ENCODE peak calls at places on chromosomes 1 and 21, in four cellular contexts. One of them, this sample, is unnamed.

GRCh38 chr21:16913010-16913409 is 599.8 kb upstream of the CXADR start:
- DNase-seq in uterus: no peak
- DNase-seq in A549: peak
- DNase-seq in adrenal gland: no peak
- DNase-seq in this sample: no peak

GRCh38 chr1:54952950-54953718 is 27.3 kb upstream of the TMEM61 start:
- DNase-seq in uterus: no peak
- DNase-seq in A549: peak
- DNase-seq in adrenal gland: peak
- DNase-seq in this sample: no peak

GRCh38 chr1:224502459-224503160 is 68.0 kb upstream of the WDR26 start:
- DNase-seq in uterus: no peak
- DNase-seq in A549: no peak
- DNase-seq in adrenal gland: no peak
- DNase-seq in this sample: peak

GRCh38 chr1:172609528-172609927 is 49.4 kb upstream of the FASLG start:
- DNase-seq in uterus: no peak
- DNase-seq in A549: peak
- DNase-seq in adrenal gland: no peak
- DNase-seq in this sample: no peak

GRCh38 chr1:32337855-32338636 is 2.0 kb upstream of the MARCKSL1 start:
- DNase-seq in uterus: no peak
- DNase-seq in A549: no peak
- DNase-seq in adrenal gland: no peak
- DNase-seq in this sample: no peak

GRCh38 chr21:39156024-39156423 is 27.2 kb downstream of the PSMG1 start:
- DNase-seq in uterus: no peak
- DNase-seq in A549: no peak
- DNase-seq in adrenal gland: no peak
- DNase-seq in this sample: no peak

GRCh38 chr1:186838380-186839076 is 9.8 kb downstream of the PLA2G4A start:
- DNase-seq in uterus: no peak
- DNase-seq in A549: no peak
- DNase-seq in adrenal gland: no peak
- DNase-seq in this sample: no peak

GRCh38 chr1:29349871-29350491 is 113.7 kb downstream of the PTPRU start:
- DNase-seq in uterus: no peak
- DNase-seq in A549: peak
- DNase-seq in adrenal gland: no peak
- DNase-seq in this sample: peak

GRCh38 chr21:45613396-45613795 is 30.1 kb upstream of the PCBP3 start:
- DNase-seq in uterus: no peak
- DNase-seq in A549: no peak
- DNase-seq in adrenal gland: no peak
- DNase-seq in this sample: no peak

GRCh38 chr1:12433323-12434053 is 184.5 kb downstream of the DHRS3 start:
- DNase-seq in uterus: peak
- DNase-seq in A549: peak
- DNase-seq in adrenal gland: peak
- DNase-seq in this sample: peak

GRCh38 chr1:156342556-156342955 is 4.2 kb downstream of the TSACC start:
- DNase-seq in uterus: no peak
- DNase-seq in A549: no peak
- DNase-seq in adrenal gland: no peak
- DNase-seq in this sample: no peak

GRCh38 chr1:196481616-196482015 is 126.6 kb downstream of the KCNT2 start:
- DNase-seq in uterus: no peak
- DNase-seq in A549: no peak
- DNase-seq in adrenal gland: no peak
- DNase-seq in this sample: no peak

DNA sequence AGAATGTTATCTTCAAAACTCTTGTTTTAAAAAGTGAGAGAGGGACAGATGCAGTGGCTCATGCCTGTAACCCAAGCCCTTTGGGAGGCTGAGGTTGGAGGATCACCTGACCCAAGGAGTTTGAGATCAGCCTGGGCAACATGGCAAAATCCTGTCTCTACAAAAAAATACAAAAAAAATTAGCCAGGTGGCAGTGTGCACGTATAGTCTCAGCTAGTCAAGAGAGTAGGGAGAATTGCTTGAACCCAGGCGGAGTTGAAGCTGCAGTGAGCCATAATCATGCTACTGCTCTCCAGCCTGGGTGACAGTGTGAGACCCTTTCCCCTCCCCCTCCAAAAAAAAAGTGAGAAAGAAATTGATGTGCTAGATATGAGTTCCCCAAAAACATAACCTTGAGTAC is 131.0 kb downstream of the KCNT2 start:
- DNase-seq in uterus: no peak
- DNase-seq in A549: no peak
- DNase-seq in adrenal gland: no peak
- DNase-seq in this sample: no peak
- TF ChIP-seq POLR2A in uterus: no peak
- TF ChIP-seq POLR2A in A549: no peak
- TF ChIP-seq POLR2A in adrenal gland: no peak
- TF ChIP-seq POLR2A in this sample: no peak

DNA sequence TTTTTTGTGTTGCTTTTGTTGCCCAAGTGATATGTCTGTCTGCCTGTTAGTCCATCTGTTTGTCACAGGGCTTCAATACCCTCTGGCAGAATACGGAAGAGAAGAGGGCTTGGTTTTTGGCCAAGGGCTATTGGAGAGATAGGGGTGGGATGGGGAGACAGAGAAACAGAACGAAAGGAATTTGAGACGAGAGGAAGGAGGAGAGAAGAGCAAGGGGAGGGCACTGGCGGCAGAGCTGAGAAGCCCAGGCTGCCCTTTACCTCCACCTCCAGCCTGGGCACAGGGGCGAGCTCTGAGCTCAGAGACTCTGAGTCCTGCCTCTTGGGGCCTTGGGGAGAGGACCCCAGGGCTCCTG is 33.7 kb upstream of the WASF2 start:
- DNase-seq in uterus: no peak
- DNase-seq in A549: no peak
- DNase-seq in adrenal gland: no peak
- DNase-seq in this sample: no peak
- H3K4me3 ChIP-seq in uterus: no peak
- H3K4me3 ChIP-seq in A549: no peak
- H3K4me3 ChIP-seq in adrenal gland: no peak
- H3K4me3 ChIP-seq in this sample: peak

GRCh38 chr21:35563885-35564451 is 496.4 kb downstream of the SETD4 start:
- DNase-seq in uterus: peak
- DNase-seq in A549: no peak
- DNase-seq in adrenal gland: peak
- DNase-seq in this sample: peak
- TF ChIP-seq POLR2A in uterus: no peak
- TF ChIP-seq POLR2A in A549: no peak
- TF ChIP-seq POLR2A in adrenal gland: no peak
- TF ChIP-seq POLR2A in this sample: no peak

DNA sequence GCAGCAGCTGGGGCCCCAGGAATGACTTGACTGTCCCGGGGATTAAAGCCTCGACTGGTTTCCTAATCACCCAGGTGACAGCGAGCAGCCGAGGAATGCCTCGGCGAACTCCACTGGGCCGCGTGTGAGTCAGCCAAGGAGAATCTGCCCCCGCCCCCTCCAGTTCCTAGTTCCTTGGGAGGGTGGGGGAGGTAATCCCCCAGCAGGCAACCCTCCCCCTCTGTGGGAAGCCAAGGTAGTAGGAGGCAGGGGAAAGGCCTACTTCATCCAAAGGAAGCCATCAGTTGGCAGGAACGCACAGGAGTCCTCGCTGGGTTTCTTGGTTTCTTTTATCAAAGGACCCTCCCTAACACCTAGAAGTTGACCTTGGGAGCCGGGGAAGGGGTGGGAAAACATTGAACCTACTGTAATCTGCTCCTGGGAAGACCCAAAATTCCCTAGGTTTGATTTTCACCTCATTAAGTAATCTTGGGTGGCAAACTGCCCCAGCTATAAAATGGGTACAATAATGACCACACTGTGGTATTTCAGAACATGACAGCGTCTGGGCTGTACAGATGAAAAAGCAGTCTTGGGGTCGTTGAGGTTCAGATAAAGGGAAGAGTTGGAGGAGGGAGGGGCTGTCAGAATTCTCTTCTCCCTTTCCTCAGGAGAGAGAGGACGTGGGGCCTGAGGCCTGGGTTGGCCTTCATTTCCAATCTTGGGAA is 1.4 kb downstream of the TENT5B start:
- DNase-seq in uterus: peak
- DNase-seq in A549: peak
- DNase-seq in adrenal gland: peak
- DNase-seq in this sample: peak
- H3K4me3 ChIP-seq in uterus: peak
- H3K4me3 ChIP-seq in A549: no peak
- H3K4me3 ChIP-seq in adrenal gland: no peak
- H3K4me3 ChIP-seq in this sample: peak

GRCh38 chr1:22414244-22414751 is 37.4 kb upstream of the ZBTB40 start:
- DNase-seq in uterus: no peak
- DNase-seq in A549: peak
- DNase-seq in adrenal gland: peak
- DNase-seq in this sample: no peak
- TF ChIP-seq POLR2A in uterus: no peak
- TF ChIP-seq POLR2A in A549: no peak
- TF ChIP-seq POLR2A in adrenal gland: no peak
- TF ChIP-seq POLR2A in this sample: no peak

This sample was measured in sigmoid colon.